ENCODE peak calls at places on chromosomes 4 and X, in eight cellular contexts. One of them, this sample, is unnamed.

GRCh38 chrX:103367502-103367901 is 8.8 kb upstream of the BEX3 start:
- DNase-seq in hepatocyte: no peak
- DNase-seq in mesenchymal stem cell: peak
- DNase-seq in endothelial cell of umbilical vein: no peak
- DNase-seq in H9: no peak
- DNase-seq in GM23248: peak
- DNase-seq in SK-N-SH: no peak
- DNase-seq in Karpas-422: no peak
- DNase-seq in this sample: no peak

GRCh38 chr4:88759039-88759631 is 61.5 kb upstream of the NAP1L5 start:
- DNase-seq in H9: no peak
- DNase-seq in mesenchymal stem cell: peak
- DNase-seq in GM23248: peak
- DNase-seq in SK-N-SH: peak
- DNase-seq in hepatocyte: peak
- DNase-seq in Karpas-422: no peak
- DNase-seq in endothelial cell of umbilical vein: peak
- DNase-seq in this sample: no peak

GRCh38 chr4:83947811-83948210 is 411.9 kb downstream of the GPAT3 start:
- DNase-seq in SK-N-SH: no peak
- DNase-seq in Karpas-422: no peak
- DNase-seq in hepatocyte: no peak
- DNase-seq in endothelial cell of umbilical vein: no peak
- DNase-seq in H9: no peak
- DNase-seq in mesenchymal stem cell: no peak
- DNase-seq in GM23248: no peak
- DNase-seq in this sample: no peak

GRCh38 chrX:7076245-7076661 is 71.3 kb upstream of the STS start:
- DNase-seq in Karpas-422: no peak
- DNase-seq in SK-N-SH: no peak
- DNase-seq in endothelial cell of umbilical vein: no peak
- DNase-seq in mesenchymal stem cell: no peak
- DNase-seq in hepatocyte: no peak
- DNase-seq in H9: no peak
- DNase-seq in GM23248: no peak
- DNase-seq in this sample: no peak

GRCh38 chrX:154738013-154738738 is 12.7 kb downstream of the GAB3 start:
- DNase-seq in mesenchymal stem cell: peak
- DNase-seq in hepatocyte: no peak
- DNase-seq in GM23248: peak
- DNase-seq in Karpas-422: no peak
- DNase-seq in SK-N-SH: no peak
- DNase-seq in H9: no peak
- DNase-seq in endothelial cell of umbilical vein: peak
- DNase-seq in this sample: no peak

GRCh38 chrX:3550160-3550765 is 163.2 kb downstream of the PRKX start:
- DNase-seq in Karpas-422: peak
- DNase-seq in endothelial cell of umbilical vein: no peak
- DNase-seq in GM23248: peak
- DNase-seq in SK-N-SH: no peak
- DNase-seq in mesenchymal stem cell: peak
- DNase-seq in hepatocyte: peak
- DNase-seq in H9: no peak
- DNase-seq in this sample: no peak

GRCh38 chrX:71536285-71536684 is 3.4 kb downstream of the OGT start:
- DNase-seq in GM23248: peak
- DNase-seq in Karpas-422: no peak
- DNase-seq in SK-N-SH: no peak
- DNase-seq in endothelial cell of umbilical vein: no peak
- DNase-seq in H9: no peak
- DNase-seq in hepatocyte: no peak
- DNase-seq in mesenchymal stem cell: no peak
- DNase-seq in this sample: no peak

GRCh38 chr4:113169368-113169767 is 119.9 kb downstream of the ANK2 start:
- DNase-seq in Karpas-422: no peak
- DNase-seq in SK-N-SH: no peak
- DNase-seq in endothelial cell of umbilical vein: no peak
- DNase-seq in H9: peak
- DNase-seq in hepatocyte: no peak
- DNase-seq in GM23248: no peak
- DNase-seq in mesenchymal stem cell: no peak
- DNase-seq in this sample: no peak

GRCh38 chr4:174225247-174226054 is 58.0 kb downstream of the FBXO8 start:
- DNase-seq in Karpas-422: no peak
- DNase-seq in H9: no peak
- DNase-seq in endothelial cell of umbilical vein: no peak
- DNase-seq in GM23248: no peak
- DNase-seq in hepatocyte: no peak
- DNase-seq in mesenchymal stem cell: no peak
- DNase-seq in SK-N-SH: peak
- DNase-seq in this sample: no peak

GRCh38 chr4:27916432-27917184 is 1056.0 kb downstream of the STIM2 start:
- DNase-seq in mesenchymal stem cell: no peak
- DNase-seq in endothelial cell of umbilical vein: no peak
- DNase-seq in SK-N-SH: no peak
- DNase-seq in Karpas-422: no peak
- DNase-seq in hepatocyte: no peak
- DNase-seq in GM23248: no peak
- DNase-seq in H9: no peak
- DNase-seq in this sample: no peak

DNA sequence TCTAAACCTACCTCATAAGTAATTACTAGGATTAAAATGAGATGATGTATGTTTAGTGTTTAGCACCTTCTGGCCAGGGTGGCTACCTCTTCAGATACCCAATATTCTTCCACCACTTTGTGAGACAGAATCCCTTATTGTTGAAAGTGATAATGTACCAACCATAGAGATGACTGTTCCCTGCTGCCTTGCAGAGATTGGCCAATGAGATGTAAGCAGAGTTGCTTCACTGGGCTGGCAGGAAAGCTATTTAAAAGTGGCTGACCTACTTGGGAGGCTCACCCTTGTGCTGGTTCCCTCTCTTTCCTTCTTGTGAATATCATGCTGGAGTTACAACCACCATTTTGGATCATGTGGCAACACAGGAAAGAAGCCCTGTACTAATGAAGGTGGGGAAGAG is 58.9 kb downstream of the TMEM154 start:
- DNase-seq in GM23248: no peak
- DNase-seq in SK-N-SH: no peak
- DNase-seq in hepatocyte: no peak
- DNase-seq in Karpas-422: no peak
- DNase-seq in H9: no peak
- DNase-seq in endothelial cell of umbilical vein: no peak
- DNase-seq in mesenchymal stem cell: no peak
- DNase-seq in this sample: no peak
- H2AFZ ChIP-seq in GM23248: no peak
- H2AFZ ChIP-seq in SK-N-SH: no peak
- H2AFZ ChIP-seq in hepatocyte: no peak
- H2AFZ ChIP-seq in Karpas-422: no peak
- H2AFZ ChIP-seq in H9: no peak
- H2AFZ ChIP-seq in endothelial cell of umbilical vein: no peak
- H2AFZ ChIP-seq in mesenchymal stem cell: no peak
- H2AFZ ChIP-seq in this sample: no peak

GRCh38 chr4:337932-338758 is 531 bp downstream of the ZNF141 start:
- DNase-seq in endothelial cell of umbilical vein: no peak
- DNase-seq in H9: no peak
- DNase-seq in hepatocyte: peak
- DNase-seq in SK-N-SH: no peak
- DNase-seq in mesenchymal stem cell: peak
- DNase-seq in GM23248: peak
- DNase-seq in Karpas-422: peak
- DNase-seq in this sample: no peak

GRCh38 chr4:336893-337142 is 796 bp upstream of the ZNF141 start:
- DNase-seq in GM23248: no peak
- DNase-seq in mesenchymal stem cell: no peak
- DNase-seq in hepatocyte: peak
- DNase-seq in endothelial cell of umbilical vein: no peak
- DNase-seq in H9: no peak
- DNase-seq in Karpas-422: no peak
- DNase-seq in SK-N-SH: no peak
- DNase-seq in this sample: no peak

GRCh38 chr4:336099-336892 is 1.3 kb upstream of the ZNF141 start:
- DNase-seq in SK-N-SH: peak
- DNase-seq in hepatocyte: peak
- DNase-seq in Karpas-422: no peak
- DNase-seq in H9: peak
- DNase-seq in endothelial cell of umbilical vein: no peak
- DNase-seq in mesenchymal stem cell: peak
- DNase-seq in GM23248: peak
- DNase-seq in this sample: no peak

GRCh38 chr4:338759-339097 is 1.1 kb downstream of the ZNF141 start:
- DNase-seq in hepatocyte: no peak
- DNase-seq in endothelial cell of umbilical vein: no peak
- DNase-seq in mesenchymal stem cell: peak
- DNase-seq in SK-N-SH: no peak
- DNase-seq in GM23248: no peak
- DNase-seq in Karpas-422: no peak
- DNase-seq in H9: no peak
- DNase-seq in this sample: no peak

DNA sequence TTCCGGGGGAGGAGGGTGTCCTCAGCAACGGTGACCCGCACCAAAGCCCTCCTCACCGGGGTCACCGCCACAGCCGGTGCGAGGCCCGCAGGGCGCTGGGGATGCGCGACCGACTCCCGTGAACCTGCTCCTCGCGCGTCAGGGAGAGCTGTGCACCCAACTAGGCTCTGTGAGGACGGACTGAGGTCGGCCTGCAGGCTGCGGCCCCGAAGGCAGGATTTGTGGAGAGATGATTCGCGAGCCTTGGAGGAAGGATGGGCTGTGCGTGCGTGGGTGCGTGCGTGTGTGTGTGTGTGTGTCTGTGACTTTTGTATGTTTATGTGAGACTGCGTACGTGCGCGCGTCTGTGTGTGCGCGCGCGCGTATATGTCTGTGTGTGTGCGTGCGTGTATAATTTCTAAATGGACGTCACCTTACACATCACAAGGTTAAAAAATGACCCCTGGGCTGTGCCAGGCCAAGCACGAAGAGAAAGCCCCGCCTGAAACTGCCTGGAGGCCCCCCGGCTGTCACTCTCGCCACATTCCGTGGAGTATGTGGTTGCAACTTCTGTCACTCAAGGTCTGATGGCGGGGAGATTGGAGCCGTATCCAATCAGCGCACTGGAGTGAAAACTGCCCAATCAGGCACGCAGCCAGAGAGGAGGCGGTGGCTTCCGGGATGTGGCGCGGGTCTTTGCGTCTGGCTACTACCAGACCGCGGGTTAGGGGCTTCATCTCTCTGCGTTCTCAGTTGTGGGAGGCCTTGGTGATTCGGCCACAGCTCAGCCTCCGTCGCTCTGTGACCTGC is at the start of gene ZNF141:
- DNase-seq in hepatocyte: peak
- DNase-seq in endothelial cell of umbilical vein: peak
- DNase-seq in H9: peak
- DNase-seq in GM23248: peak
- DNase-seq in mesenchymal stem cell: peak
- DNase-seq in SK-N-SH: peak
- DNase-seq in Karpas-422: peak
- DNase-seq in this sample: peak
- H2AFZ ChIP-seq in hepatocyte: peak
- H2AFZ ChIP-seq in endothelial cell of umbilical vein: peak
- H2AFZ ChIP-seq in H9: no peak
- H2AFZ ChIP-seq in GM23248: peak
- H2AFZ ChIP-seq in mesenchymal stem cell: peak
- H2AFZ ChIP-seq in SK-N-SH: peak
- H2AFZ ChIP-seq in Karpas-422: peak
- H2AFZ ChIP-seq in this sample: peak

GRCh38 chr4:189126040-189126439 is 814.6 kb upstream of the FRG1 start:
- DNase-seq in hepatocyte: no peak
- DNase-seq in GM23248: no peak
- DNase-seq in endothelial cell of umbilical vein: no peak
- DNase-seq in mesenchymal stem cell: no peak
- DNase-seq in Karpas-422: no peak
- DNase-seq in SK-N-SH: no peak
- DNase-seq in H9: no peak
- DNase-seq in this sample: no peak

GRCh38 chr4:189121336-189121735 is 819.3 kb upstream of the FRG1 start:
- DNase-seq in SK-N-SH: no peak
- DNase-seq in hepatocyte: no peak
- DNase-seq in Karpas-422: no peak
- DNase-seq in H9: no peak
- DNase-seq in GM23248: no peak
- DNase-seq in endothelial cell of umbilical vein: no peak
- DNase-seq in mesenchymal stem cell: no peak
- DNase-seq in this sample: no peak

GRCh38 chr4:189128341-189128740 is 812.3 kb upstream of the FRG1 start:
- DNase-seq in hepatocyte: no peak
- DNase-seq in Karpas-422: no peak
- DNase-seq in SK-N-SH: no peak
- DNase-seq in GM23248: no peak
- DNase-seq in endothelial cell of umbilical vein: no peak
- DNase-seq in H9: no peak
- DNase-seq in mesenchymal stem cell: no peak
- DNase-seq in this sample: no peak

GRCh38 chr4:189124791-189125190 is 815.9 kb upstream of the FRG1 start:
- DNase-seq in Karpas-422: no peak
- DNase-seq in hepatocyte: no peak
- DNase-seq in H9: no peak
- DNase-seq in SK-N-SH: no peak
- DNase-seq in mesenchymal stem cell: no peak
- DNase-seq in GM23248: no peak
- DNase-seq in endothelial cell of umbilical vein: no peak
- DNase-seq in this sample: no peak

GRCh38 chr4:189124149-189124758 is 816.4 kb upstream of the FRG1 start:
- DNase-seq in H9: no peak
- DNase-seq in GM23248: peak
- DNase-seq in hepatocyte: peak
- DNase-seq in Karpas-422: peak
- DNase-seq in SK-N-SH: peak
- DNase-seq in endothelial cell of umbilical vein: no peak
- DNase-seq in mesenchymal stem cell: peak
- DNase-seq in this sample: no peak
- H2AFZ ChIP-seq in H9: no peak
- H2AFZ ChIP-seq in GM23248: no peak
- H2AFZ ChIP-seq in hepatocyte: no peak
- H2AFZ ChIP-seq in Karpas-422: no peak
- H2AFZ ChIP-seq in SK-N-SH: no peak
- H2AFZ ChIP-seq in endothelial cell of umbilical vein: no peak
- H2AFZ ChIP-seq in mesenchymal stem cell: no peak
- H2AFZ ChIP-seq in this sample: no peak

GRCh38 chr4:73525611-73526010 is 44.1 kb downstream of the AFM start:
- DNase-seq in hepatocyte: no peak
- DNase-seq in endothelial cell of umbilical vein: no peak
- DNase-seq in SK-N-SH: no peak
- DNase-seq in mesenchymal stem cell: no peak
- DNase-seq in H9: no peak
- DNase-seq in Karpas-422: no peak
- DNase-seq in GM23248: no peak
- DNase-seq in this sample: no peak

GRCh38 chr4:73523126-73523525 is 41.6 kb downstream of the AFM start:
- DNase-seq in hepatocyte: no peak
- DNase-seq in GM23248: no peak
- DNase-seq in SK-N-SH: no peak
- DNase-seq in endothelial cell of umbilical vein: no peak
- DNase-seq in H9: no peak
- DNase-seq in mesenchymal stem cell: no peak
- DNase-seq in Karpas-422: no peak
- DNase-seq in this sample: no peak

GRCh38 chr4:73528171-73528570 is 46.6 kb downstream of the AFM start:
- DNase-seq in H9: no peak
- DNase-seq in Karpas-422: peak
- DNase-seq in GM23248: no peak
- DNase-seq in mesenchymal stem cell: no peak
- DNase-seq in SK-N-SH: no peak
- DNase-seq in hepatocyte: no peak
- DNase-seq in endothelial cell of umbilical vein: no peak
- DNase-seq in this sample: no peak

GRCh38 chr4:73527196-73527595 is 45.7 kb downstream of the AFM start:
- DNase-seq in Karpas-422: peak
- DNase-seq in GM23248: no peak
- DNase-seq in hepatocyte: no peak
- DNase-seq in SK-N-SH: no peak
- DNase-seq in endothelial cell of umbilical vein: no peak
- DNase-seq in mesenchymal stem cell: no peak
- DNase-seq in H9: no peak
- DNase-seq in this sample: no peak
- H2AFZ ChIP-seq in Karpas-422: no peak
- H2AFZ ChIP-seq in GM23248: no peak
- H2AFZ ChIP-seq in hepatocyte: no peak
- H2AFZ ChIP-seq in SK-N-SH: no peak
- H2AFZ ChIP-seq in endothelial cell of umbilical vein: no peak
- H2AFZ ChIP-seq in mesenchymal stem cell: no peak
- H2AFZ ChIP-seq in H9: no peak
- H2AFZ ChIP-seq in this sample: peak